ENCODE peak calls at places on chromosome 5, in six cellular contexts. V, L, W, O, K and E are unnamed samples.

GRCh38 chr5:86143837-86144236 is 473.9 kb upstream of the COX7C start:
- DNase-seq in L (no peak), V (no peak), K (no peak), O (no peak), W (no peak), E (no peak)

GRCh38 chr5:176570044-176570443 is 20.9 kb downstream of the CDHR2 start:
- DNase-seq in K (no peak), O (peak), L (peak), V (no peak), W (no peak), E (no peak)

GRCh38 chr5:148483750-148484149 is 100.0 kb downstream of the FBXO38 start:
- DNase-seq in L (no peak), V (no peak), O (no peak), W (no peak), K (no peak), E (no peak)

GRCh38 chr5:113022661-113023060 is 46.1 kb downstream of the DCP2 start:
- DNase-seq in K (no peak), V (no peak), W (no peak), L (no peak), O (no peak), E (no peak)

GRCh38 chr5:142826741-142827492 is 56.7 kb downstream of the ARHGAP26 start:
- DNase-seq in L (peak), V (no peak), K (no peak), W (no peak), O (peak), E (peak)

GRCh38 chr5:45225571-45226031 is 416.9 kb downstream of the MRPS30 start:
- DNase-seq in L (no peak), O (no peak), K (no peak), V (no peak), W (no peak), E (no peak)

GRCh38 chr5:127571732-127572131 is 54.3 kb downstream of the PRRC1 start:
- DNase-seq in O (no peak), W (no peak), K (no peak), L (no peak), V (no peak), E (no peak)

GRCh38 chr5:98470747-98471146 is 302.7 kb upstream of the RGMB start:
- DNase-seq in K (no peak), O (no peak), W (no peak), L (no peak), V (no peak), E (no peak)

GRCh38 chr5:112492291-112492690 is 73.2 kb upstream of the EPB41L4A start:
- DNase-seq in W (no peak), V (peak), L (peak), O (peak), K (no peak), E (peak)

GRCh38 chr5:74285876-74286275 is 354.7 kb downstream of the ENC1 start:
- DNase-seq in L (no peak), O (no peak), W (no peak), V (no peak), K (no peak), E (no peak)

GRCh38 chr5:98425626-98426025 is 347.8 kb upstream of the RGMB start:
- DNase-seq in V (no peak), K (no peak), O (no peak), L (no peak), W (no peak), E (no peak)

GRCh38 chr5:57676228-57677098 is 193.9 kb upstream of the ACTBL2 start:
- DNase-seq in W (no peak), O (no peak), L (no peak), K (no peak), V (no peak), E (peak)

GRCh38 chr5:139650689-139651501 is 2.7 kb downstream of the CXXC5 start:
- DNase-seq in L (peak), V (no peak), K (no peak), O (no peak), W (peak), E (no peak)

GRCh38 chr5:132459031-132459982 is 31.3 kb downstream of the IRF1 start:
- DNase-seq in K (peak), O (peak), W (no peak), L (peak), V (peak), E (no peak)

GRCh38 chr5:72476265-72476664 is 30.9 kb downstream of the ZNF366 start:
- DNase-seq in L (no peak), O (no peak), W (no peak), V (no peak), K (no peak), E (no peak)

GRCh38 chr5:124456244-124456643 is 290.2 kb downstream of the ZNF608 start:
- DNase-seq in W (no peak), V (no peak), L (peak), K (no peak), O (no peak), E (no peak)

GRCh38 chr5:53478411-53479044 is 1.9 kb upstream of the FST start:
- DNase-seq in O (peak), W (peak), K (no peak), V (no peak), L (peak), E (no peak)

DNA sequence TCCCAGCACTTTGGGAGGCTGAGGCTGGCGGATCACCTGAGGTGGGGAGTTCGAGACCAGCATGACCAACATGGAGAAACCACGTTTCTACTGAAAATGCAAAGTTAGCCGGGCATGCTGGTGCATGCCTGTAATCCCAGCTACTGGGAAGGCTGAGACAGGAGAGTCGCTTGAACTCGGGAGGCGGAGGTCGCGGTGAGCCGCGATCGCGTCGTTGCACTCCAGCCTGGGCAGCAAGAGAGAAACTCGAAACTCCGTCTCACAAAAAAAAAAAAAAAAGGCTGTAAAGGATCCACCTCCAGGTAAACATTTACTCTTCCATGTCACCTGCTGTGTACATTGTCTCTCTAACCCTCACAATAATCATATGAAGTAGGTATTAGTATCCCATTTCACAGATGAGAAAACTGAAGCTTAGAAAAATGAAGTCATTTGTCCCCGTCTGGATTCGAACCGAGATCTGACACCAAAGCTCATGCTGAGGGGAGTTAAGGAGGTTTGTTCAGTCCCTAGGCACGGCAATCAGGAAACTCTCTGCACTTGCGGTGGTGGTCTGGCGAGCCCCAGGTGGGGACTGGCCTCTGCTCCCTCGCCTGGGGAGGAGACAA is 494 bp upstream of the DOCK2 start:
- DNase-seq in O (no peak), W (no peak), L (no peak), V (no peak), K (no peak), E (no peak)
- H3K4me3 ChIP-seq in O (peak), W (no peak), L (peak), V (peak), K (no peak), E (peak)

GRCh38 chr5:93580387-93581100 is 475 bp downstream of the NR2F1-AS1 start:
- DNase-seq in K (no peak), W (no peak), O (peak), L (peak), V (no peak), E (no peak)
- H3K4me3 ChIP-seq in K (peak), W (peak), O (peak), L (peak), V (peak), E (peak)

GRCh38 chr5:50711280-50711679 is 44.8 kb downstream of the PARP8 start:
- DNase-seq in K (no peak), O (peak), V (no peak), W (peak), L (no peak), E (no peak)
- H3K4me3 ChIP-seq in K (no peak), O (no peak), V (no peak), W (no peak), L (no peak), E (no peak)

DNA sequence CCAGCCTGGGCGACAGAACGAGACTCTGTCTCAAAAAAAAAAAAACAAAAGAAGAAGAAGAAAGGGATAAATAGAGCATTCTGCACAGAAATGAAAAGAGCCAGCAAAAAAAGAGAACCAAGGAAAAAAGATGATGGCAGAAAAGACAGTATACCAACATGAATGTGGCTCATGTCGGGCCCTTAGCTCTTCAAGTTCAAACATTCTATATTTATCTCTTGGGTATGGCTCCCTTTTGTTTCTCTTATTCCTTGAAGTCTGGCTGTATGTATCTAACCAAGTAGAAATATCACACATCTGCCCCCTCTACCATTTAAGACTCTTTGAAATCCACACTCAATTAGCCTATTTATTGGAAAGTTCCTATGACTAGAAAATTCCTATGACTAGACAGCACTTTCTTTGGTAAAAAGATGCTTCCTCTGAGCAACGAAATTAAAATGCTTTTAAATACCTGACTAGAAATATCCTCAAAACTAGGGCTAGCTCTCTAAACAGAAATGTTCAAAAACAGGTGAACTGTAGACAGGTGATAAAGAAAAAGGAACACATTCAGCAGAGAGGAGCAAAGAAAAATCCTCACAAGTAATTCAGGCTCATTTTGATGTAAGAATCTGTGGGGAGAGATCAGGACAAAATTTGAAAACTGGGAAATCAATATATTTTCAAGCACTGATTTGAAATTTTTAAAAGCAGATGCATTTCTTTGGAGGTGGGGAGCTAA is 2.6 kb downstream of the SELENOP start:
- DNase-seq in L (no peak), O (no peak), W (no peak), K (no peak), V (no peak), E (no peak)
- H3K4me3 ChIP-seq in L (no peak), O (no peak), W (no peak), K (no peak), V (no peak), E (no peak)

GRCh38 chr5:36575367-36575781 is 31.0 kb upstream of the SLC1A3 start:
- DNase-seq in L (peak), K (peak), O (no peak), V (no peak), W (no peak), E (no peak)

GRCh38 chr5:36571643-36572042 is 34.8 kb upstream of the SLC1A3 start:
- DNase-seq in V (no peak), W (no peak), L (no peak), O (no peak), K (no peak), E (no peak)

GRCh38 chr5:36570696-36571095 is 35.7 kb upstream of the SLC1A3 start:
- DNase-seq in V (no peak), W (no peak), O (no peak), K (no peak), L (no peak), E (no peak)

GRCh38 chr5:36570268-36570667 is 36.1 kb upstream of the SLC1A3 start:
- DNase-seq in L (peak), O (no peak), W (no peak), K (peak), V (peak), E (no peak)

GRCh38 chr5:36573441-36573840 is 33.0 kb upstream of the SLC1A3 start:
- DNase-seq in V (peak), L (peak), W (no peak), O (no peak), K (peak), E (peak)
- H3K4me3 ChIP-seq in V (no peak), L (no peak), W (no peak), O (no peak), K (no peak), E (no peak)

DNA sequence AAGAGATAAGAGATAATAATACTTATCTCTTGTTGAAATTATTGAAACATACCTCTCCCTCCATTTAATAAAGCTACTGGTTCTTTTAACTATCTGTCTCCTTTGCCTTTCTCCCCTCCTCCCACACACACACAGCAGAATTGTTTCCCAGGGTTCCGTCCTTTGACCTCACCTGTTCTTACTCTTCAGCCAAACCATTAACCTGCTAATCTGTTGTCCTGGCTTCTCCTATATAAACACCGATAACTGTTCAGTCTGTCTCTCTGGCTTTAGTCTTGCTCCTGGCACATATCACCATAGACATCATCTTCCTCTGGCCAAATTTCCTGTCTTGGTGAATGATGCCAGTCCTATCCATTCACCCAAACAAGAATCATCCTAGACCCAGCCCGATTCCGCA is 7.7 kb downstream of the RHOBTB3 start:
- DNase-seq in W (no peak), V (no peak), K (no peak), O (no peak), L (no peak), E (no peak)
- H3K4me3 ChIP-seq in W (no peak), V (no peak), K (no peak), O (no peak), L (no peak), E (no peak)

DNA sequence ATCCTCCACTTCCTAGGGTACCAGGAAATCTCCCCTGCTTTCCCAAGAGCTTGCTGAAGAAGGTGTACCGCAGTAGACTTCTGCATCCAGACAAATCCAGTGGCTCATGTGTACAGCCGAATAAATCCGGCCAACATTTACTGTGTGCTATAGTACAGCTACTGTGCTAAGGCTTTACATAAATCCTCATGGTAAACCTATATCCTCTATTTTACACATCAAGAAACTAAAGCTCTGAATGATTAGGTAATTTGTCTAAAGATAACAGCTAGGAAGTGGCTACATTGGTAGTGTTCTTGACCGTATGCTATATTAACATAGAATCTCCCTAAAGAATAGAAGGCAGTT is 511 bp upstream of the WDR41 start:
- DNase-seq in W (no peak), K (no peak), V (no peak), O (no peak), L (no peak), E (no peak)
- H3K4me3 ChIP-seq in W (peak), K (peak), V (peak), O (peak), L (peak), E (peak)